ENCODE peak calls at places on chromosome 13, in six cellular contexts. One of them, this sample, is unnamed.

GRCh38 chr13:73364706-73365105 is 305.9 kb downstream of the KLF5 start:
- DNase-seq in stimulated activated CD8-positive, alpha-beta memory T cell treated with anti-CD3 and anti-CD28 coated beads, Interleukin-4, amount 100 ng/mL, for 1 hour: no peak
- DNase-seq in heart right ventricle: no peak
- DNase-seq in hippocampal formation: no peak
- DNase-seq in stimulated activated CD4-positive, alpha-beta T cell treated with anti-CD3 and anti-CD28 coated beads, Interleukin-4, amount 100 ng/mL, for 1 hour: no peak
- DNase-seq in ELR: no peak
- DNase-seq in this sample: no peak

GRCh38 chr13:52428295-52428694 is 22.1 kb downstream of the VPS36 start:
- DNase-seq in stimulated activated CD8-positive, alpha-beta memory T cell treated with anti-CD3 and anti-CD28 coated beads, Interleukin-4, amount 100 ng/mL, for 1 hour: no peak
- DNase-seq in heart right ventricle: peak
- DNase-seq in hippocampal formation: no peak
- DNase-seq in stimulated activated CD4-positive, alpha-beta T cell treated with anti-CD3 and anti-CD28 coated beads, Interleukin-4, amount 100 ng/mL, for 1 hour: no peak
- DNase-seq in ELR: peak
- DNase-seq in this sample: no peak

GRCh38 chr13:24274452-24274971 is 34.9 kb upstream of the C1QTNF9 start:
- DNase-seq in stimulated activated CD8-positive, alpha-beta memory T cell treated with anti-CD3 and anti-CD28 coated beads, Interleukin-4, amount 100 ng/mL, for 1 hour: no peak
- DNase-seq in heart right ventricle: peak
- DNase-seq in hippocampal formation: peak
- DNase-seq in stimulated activated CD4-positive, alpha-beta T cell treated with anti-CD3 and anti-CD28 coated beads, Interleukin-4, amount 100 ng/mL, for 1 hour: peak
- DNase-seq in ELR: no peak
- DNase-seq in this sample: no peak

GRCh38 chr13:110187501-110188161 is 119.3 kb downstream of the COL4A1 start:
- DNase-seq in stimulated activated CD8-positive, alpha-beta memory T cell treated with anti-CD3 and anti-CD28 coated beads, Interleukin-4, amount 100 ng/mL, for 1 hour: no peak
- DNase-seq in heart right ventricle: peak
- DNase-seq in hippocampal formation: no peak
- DNase-seq in stimulated activated CD4-positive, alpha-beta T cell treated with anti-CD3 and anti-CD28 coated beads, Interleukin-4, amount 100 ng/mL, for 1 hour: no peak
- DNase-seq in ELR: peak
- DNase-seq in this sample: peak

GRCh38 chr13:102773441-102774209 is at the start of gene TEX30:
- DNase-seq in stimulated activated CD8-positive, alpha-beta memory T cell treated with anti-CD3 and anti-CD28 coated beads, Interleukin-4, amount 100 ng/mL, for 1 hour: peak
- DNase-seq in heart right ventricle: peak
- DNase-seq in hippocampal formation: peak
- DNase-seq in stimulated activated CD4-positive, alpha-beta T cell treated with anti-CD3 and anti-CD28 coated beads, Interleukin-4, amount 100 ng/mL, for 1 hour: peak
- DNase-seq in ELR: peak
- DNase-seq in this sample: peak

GRCh38 chr13:46077260-46077659 is 24.7 kb upstream of the ZC3H13 start:
- DNase-seq in stimulated activated CD8-positive, alpha-beta memory T cell treated with anti-CD3 and anti-CD28 coated beads, Interleukin-4, amount 100 ng/mL, for 1 hour: no peak
- DNase-seq in heart right ventricle: no peak
- DNase-seq in hippocampal formation: no peak
- DNase-seq in stimulated activated CD4-positive, alpha-beta T cell treated with anti-CD3 and anti-CD28 coated beads, Interleukin-4, amount 100 ng/mL, for 1 hour: no peak
- DNase-seq in ELR: no peak
- DNase-seq in this sample: no peak

GRCh38 chr13:26759907-26760834 is at the start of gene GPR12:
- DNase-seq in stimulated activated CD8-positive, alpha-beta memory T cell treated with anti-CD3 and anti-CD28 coated beads, Interleukin-4, amount 100 ng/mL, for 1 hour: no peak
- DNase-seq in heart right ventricle: no peak
- DNase-seq in hippocampal formation: no peak
- DNase-seq in stimulated activated CD4-positive, alpha-beta T cell treated with anti-CD3 and anti-CD28 coated beads, Interleukin-4, amount 100 ng/mL, for 1 hour: no peak
- DNase-seq in ELR: no peak
- DNase-seq in this sample: no peak

GRCh38 chr13:22218784-22219183 is 547.9 kb downstream of the FGF9 start:
- DNase-seq in stimulated activated CD8-positive, alpha-beta memory T cell treated with anti-CD3 and anti-CD28 coated beads, Interleukin-4, amount 100 ng/mL, for 1 hour: no peak
- DNase-seq in heart right ventricle: no peak
- DNase-seq in hippocampal formation: no peak
- DNase-seq in stimulated activated CD4-positive, alpha-beta T cell treated with anti-CD3 and anti-CD28 coated beads, Interleukin-4, amount 100 ng/mL, for 1 hour: no peak
- DNase-seq in ELR: no peak
- DNase-seq in this sample: no peak

GRCh38 chr13:73365681-73366080 is 306.9 kb downstream of the KLF5 start:
- DNase-seq in stimulated activated CD8-positive, alpha-beta memory T cell treated with anti-CD3 and anti-CD28 coated beads, Interleukin-4, amount 100 ng/mL, for 1 hour: no peak
- DNase-seq in heart right ventricle: no peak
- DNase-seq in hippocampal formation: no peak
- DNase-seq in stimulated activated CD4-positive, alpha-beta T cell treated with anti-CD3 and anti-CD28 coated beads, Interleukin-4, amount 100 ng/mL, for 1 hour: no peak
- DNase-seq in ELR: no peak
- DNase-seq in this sample: no peak

GRCh38 chr13:20814224-20814910 is 40.6 kb upstream of the EEF1AKMT1 start:
- DNase-seq in stimulated activated CD8-positive, alpha-beta memory T cell treated with anti-CD3 and anti-CD28 coated beads, Interleukin-4, amount 100 ng/mL, for 1 hour: no peak
- DNase-seq in heart right ventricle: peak
- DNase-seq in hippocampal formation: no peak
- DNase-seq in stimulated activated CD4-positive, alpha-beta T cell treated with anti-CD3 and anti-CD28 coated beads, Interleukin-4, amount 100 ng/mL, for 1 hour: no peak
- DNase-seq in ELR: peak
- DNase-seq in this sample: peak

GRCh38 chr13:97629601-97630272 is 195.8 kb downstream of the RAP2A start:
- DNase-seq in stimulated activated CD8-positive, alpha-beta memory T cell treated with anti-CD3 and anti-CD28 coated beads, Interleukin-4, amount 100 ng/mL, for 1 hour: no peak
- DNase-seq in heart right ventricle: no peak
- DNase-seq in hippocampal formation: no peak
- DNase-seq in stimulated activated CD4-positive, alpha-beta T cell treated with anti-CD3 and anti-CD28 coated beads, Interleukin-4, amount 100 ng/mL, for 1 hour: no peak
- DNase-seq in ELR: no peak
- DNase-seq in this sample: peak

GRCh38 chr13:90107658-90108057 is 1239.8 kb upstream of the MIR17HG start:
- DNase-seq in stimulated activated CD8-positive, alpha-beta memory T cell treated with anti-CD3 and anti-CD28 coated beads, Interleukin-4, amount 100 ng/mL, for 1 hour: no peak
- DNase-seq in heart right ventricle: no peak
- DNase-seq in hippocampal formation: no peak
- DNase-seq in stimulated activated CD4-positive, alpha-beta T cell treated with anti-CD3 and anti-CD28 coated beads, Interleukin-4, amount 100 ng/mL, for 1 hour: no peak
- DNase-seq in ELR: no peak
- DNase-seq in this sample: no peak

GRCh38 chr13:110275931-110276552 is 30.9 kb downstream of the COL4A1 start:
- DNase-seq in stimulated activated CD8-positive, alpha-beta memory T cell treated with anti-CD3 and anti-CD28 coated beads, Interleukin-4, amount 100 ng/mL, for 1 hour: no peak
- DNase-seq in heart right ventricle: no peak
- DNase-seq in hippocampal formation: no peak
- DNase-seq in stimulated activated CD4-positive, alpha-beta T cell treated with anti-CD3 and anti-CD28 coated beads, Interleukin-4, amount 100 ng/mL, for 1 hour: no peak
- DNase-seq in ELR: no peak
- DNase-seq in this sample: no peak

GRCh38 chr13:59891053-59891452 is 272.7 kb downstream of the DIAPH3 start:
- DNase-seq in stimulated activated CD8-positive, alpha-beta memory T cell treated with anti-CD3 and anti-CD28 coated beads, Interleukin-4, amount 100 ng/mL, for 1 hour: no peak
- DNase-seq in heart right ventricle: no peak
- DNase-seq in hippocampal formation: no peak
- DNase-seq in stimulated activated CD4-positive, alpha-beta T cell treated with anti-CD3 and anti-CD28 coated beads, Interleukin-4, amount 100 ng/mL, for 1 hour: no peak
- DNase-seq in ELR: no peak
- DNase-seq in this sample: no peak

GRCh38 chr13:98576215-98576945 is 527 bp downstream of the STK24 start:
- DNase-seq in stimulated activated CD8-positive, alpha-beta memory T cell treated with anti-CD3 and anti-CD28 coated beads, Interleukin-4, amount 100 ng/mL, for 1 hour: no peak
- DNase-seq in heart right ventricle: peak
- DNase-seq in hippocampal formation: no peak
- DNase-seq in stimulated activated CD4-positive, alpha-beta T cell treated with anti-CD3 and anti-CD28 coated beads, Interleukin-4, amount 100 ng/mL, for 1 hour: peak
- DNase-seq in ELR: peak
- DNase-seq in this sample: peak

GRCh38 chr13:52921194-52921593 is 72.8 kb upstream of the PCDH8 start:
- DNase-seq in stimulated activated CD8-positive, alpha-beta memory T cell treated with anti-CD3 and anti-CD28 coated beads, Interleukin-4, amount 100 ng/mL, for 1 hour: no peak
- DNase-seq in heart right ventricle: no peak
- DNase-seq in hippocampal formation: no peak
- DNase-seq in stimulated activated CD4-positive, alpha-beta T cell treated with anti-CD3 and anti-CD28 coated beads, Interleukin-4, amount 100 ng/mL, for 1 hour: no peak
- DNase-seq in ELR: no peak
- DNase-seq in this sample: no peak

GRCh38 chr13:102555914-102556553 is 40.8 kb upstream of the TPP2 start:
- DNase-seq in stimulated activated CD8-positive, alpha-beta memory T cell treated with anti-CD3 and anti-CD28 coated beads, Interleukin-4, amount 100 ng/mL, for 1 hour: no peak
- DNase-seq in heart right ventricle: no peak
- DNase-seq in hippocampal formation: no peak
- DNase-seq in stimulated activated CD4-positive, alpha-beta T cell treated with anti-CD3 and anti-CD28 coated beads, Interleukin-4, amount 100 ng/mL, for 1 hour: no peak
- DNase-seq in ELR: peak
- DNase-seq in this sample: no peak

GRCh38 chr13:75855216-75855615 is 219.1 kb downstream of the LMO7 start:
- DNase-seq in stimulated activated CD8-positive, alpha-beta memory T cell treated with anti-CD3 and anti-CD28 coated beads, Interleukin-4, amount 100 ng/mL, for 1 hour: no peak
- DNase-seq in heart right ventricle: no peak
- DNase-seq in hippocampal formation: no peak
- DNase-seq in stimulated activated CD4-positive, alpha-beta T cell treated with anti-CD3 and anti-CD28 coated beads, Interleukin-4, amount 100 ng/mL, for 1 hour: no peak
- DNase-seq in ELR: no peak
- DNase-seq in this sample: no peak

GRCh38 chr13:103371271-103371670 is 305.1 kb upstream of the SLC10A2 start:
- DNase-seq in stimulated activated CD8-positive, alpha-beta memory T cell treated with anti-CD3 and anti-CD28 coated beads, Interleukin-4, amount 100 ng/mL, for 1 hour: no peak
- DNase-seq in heart right ventricle: no peak
- DNase-seq in hippocampal formation: no peak
- DNase-seq in stimulated activated CD4-positive, alpha-beta T cell treated with anti-CD3 and anti-CD28 coated beads, Interleukin-4, amount 100 ng/mL, for 1 hour: no peak
- DNase-seq in ELR: no peak
- DNase-seq in this sample: no peak

GRCh38 chr13:45511310-45512147 is 46.8 kb downstream of the COG3 start:
- DNase-seq in stimulated activated CD8-positive, alpha-beta memory T cell treated with anti-CD3 and anti-CD28 coated beads, Interleukin-4, amount 100 ng/mL, for 1 hour: no peak
- DNase-seq in heart right ventricle: peak
- DNase-seq in hippocampal formation: no peak
- DNase-seq in stimulated activated CD4-positive, alpha-beta T cell treated with anti-CD3 and anti-CD28 coated beads, Interleukin-4, amount 100 ng/mL, for 1 hour: no peak
- DNase-seq in ELR: peak
- DNase-seq in this sample: peak

GRCh38 chr13:113968463-113969310 is 5.2 kb downstream of the C13orf46 start:
- DNase-seq in stimulated activated CD8-positive, alpha-beta memory T cell treated with anti-CD3 and anti-CD28 coated beads, Interleukin-4, amount 100 ng/mL, for 1 hour: no peak
- DNase-seq in heart right ventricle: no peak
- DNase-seq in hippocampal formation: no peak
- DNase-seq in stimulated activated CD4-positive, alpha-beta T cell treated with anti-CD3 and anti-CD28 coated beads, Interleukin-4, amount 100 ng/mL, for 1 hour: no peak
- DNase-seq in ELR: no peak
- DNase-seq in this sample: no peak

GRCh38 chr13:50404769-50405168 is 389.5 kb downstream of the KCNRG start:
- DNase-seq in stimulated activated CD8-positive, alpha-beta memory T cell treated with anti-CD3 and anti-CD28 coated beads, Interleukin-4, amount 100 ng/mL, for 1 hour: no peak
- DNase-seq in heart right ventricle: no peak
- DNase-seq in hippocampal formation: no peak
- DNase-seq in stimulated activated CD4-positive, alpha-beta T cell treated with anti-CD3 and anti-CD28 coated beads, Interleukin-4, amount 100 ng/mL, for 1 hour: no peak
- DNase-seq in ELR: no peak
- DNase-seq in this sample: peak

GRCh38 chr13:108816381-108816780 is 187.0 kb downstream of the MYO16 start:
- DNase-seq in stimulated activated CD8-positive, alpha-beta memory T cell treated with anti-CD3 and anti-CD28 coated beads, Interleukin-4, amount 100 ng/mL, for 1 hour: no peak
- DNase-seq in heart right ventricle: no peak
- DNase-seq in hippocampal formation: no peak
- DNase-seq in stimulated activated CD4-positive, alpha-beta T cell treated with anti-CD3 and anti-CD28 coated beads, Interleukin-4, amount 100 ng/mL, for 1 hour: no peak
- DNase-seq in ELR: no peak
- DNase-seq in this sample: no peak

GRCh38 chr13:63700366-63700765 is 2284.7 kb upstream of the PCDH20 start:
- DNase-seq in stimulated activated CD8-positive, alpha-beta memory T cell treated with anti-CD3 and anti-CD28 coated beads, Interleukin-4, amount 100 ng/mL, for 1 hour: no peak
- DNase-seq in heart right ventricle: no peak
- DNase-seq in hippocampal formation: no peak
- DNase-seq in stimulated activated CD4-positive, alpha-beta T cell treated with anti-CD3 and anti-CD28 coated beads, Interleukin-4, amount 100 ng/mL, for 1 hour: no peak
- DNase-seq in ELR: no peak
- DNase-seq in this sample: no peak